ENCODE peak calls at places on chromosome 19, in four cellular contexts. N is HuH-7.5, H is AG09319, P is iris pigment epithelial cell. G is an unnamed sample.

GRCh38 chr19:58544591-58545285 is 874 bp downstream of the TRIM28 start:
- DNase-seq in N (peak), H (no peak), P (peak), G (no peak)

GRCh38 chr19:2428756-2429711 is 1.6 kb upstream of the TIMM13 start:
- DNase-seq in N (no peak), H (no peak), P (no peak), G (no peak)

GRCh38 chr19:15467734-15468214 is 3.4 kb upstream of the RASAL3 start:
- DNase-seq in N (no peak), H (no peak), P (no peak), G (no peak)

GRCh38 chr19:53982056-53982455 is 9.4 kb upstream of the CACNG6 start:
- DNase-seq in N (no peak), H (no peak), P (peak), G (no peak)

GRCh38 chr19:50949792-50950320 is 3.0 kb downstream of the KLK5 start:
- DNase-seq in N (no peak), H (no peak), P (no peak), G (no peak)

GRCh38 chr19:41903161-41903953 is 20.4 kb downstream of the ARHGEF1 start:
- DNase-seq in N (no peak), H (no peak), P (no peak), G (no peak)

GRCh38 chr19:45254044-45254531 is 3.0 kb downstream of the MARK4 start:
- DNase-seq in N (no peak), H (no peak), P (no peak), G (no peak)

GRCh38 chr19:49557641-49558325 is 22.6 kb downstream of the NOSIP start:
- DNase-seq in N (no peak), H (no peak), P (no peak), G (no peak)

GRCh38 chr19:3357362-3357730 is 9.0 kb upstream of the NFIC start:
- DNase-seq in N (no peak), H (no peak), P (no peak), G (no peak)

GRCh38 chr19:45960595-45961235 is 12.9 kb downstream of the NOVA2 start:
- DNase-seq in N (no peak), H (no peak), P (no peak), G (no peak)

GRCh38 chr19:19343762-19344161 is 23.1 kb downstream of the MAU2 start:
- DNase-seq in N (no peak), H (no peak), P (no peak), G (no peak)

GRCh38 chr19:7349961-7350711 is 1.4 kb downstream of the ARHGEF18 start:
- DNase-seq in N (no peak), H (no peak), P (no peak), G (no peak)

GRCh38 chr19:7872306-7873204 is 1.6 kb downstream of the PRR36 start:
- DNase-seq in N (no peak), H (no peak), P (no peak), G (no peak)

GRCh38 chr19:51292971-51293370 is 18.5 kb upstream of the IGLON5 start:
- DNase-seq in N (no peak), H (no peak), P (no peak), G (no peak)

GRCh38 chr19:2494447-2495129 is 18.7 kb downstream of the GADD45B start:
- DNase-seq in N (peak), H (no peak), P (peak), G (no peak)

GRCh38 chr19:35017507-35017906 is 12.8 kb upstream of the SCN1B start:
- DNase-seq in N (no peak), H (no peak), P (no peak), G (no peak)

GRCh38 chr19:18422530-18423191 is 3.5 kb downstream of the SSBP4 start:
- DNase-seq in N (no peak), H (no peak), P (no peak), G (no peak)

GRCh38 chr19:19514215-19514633 is 1.1 kb downstream of the TSSK6 start:
- DNase-seq in N (no peak), H (peak), P (peak), G (no peak)

GRCh38 chr19:2327773-2328400 is 499 bp downstream of the LSM7 start:
- DNase-seq in N (no peak), H (peak), P (peak), G (peak)

GRCh38 chr19:15525291-15525690 is 17.0 kb downstream of the CYP4F22 start:
- DNase-seq in N (no peak), H (no peak), P (no peak), G (no peak)

GRCh38 chr19:2056810-2057192 is 5.8 kb upstream of the MKNK2 start:
- DNase-seq in N (no peak), H (no peak), P (no peak), G (no peak)